ENCODE peak calls at places on chromosomes 4 and X, in seven cellular contexts. J is AG09309, X is AG04449, E is mammary epithelial cell, Y is fibroblast of pulmonary artery, V is breast epithelium, P is GM23338. M is an unnamed sample.

GRCh38 chrX:17046478-17047097 is 100.1 kb downstream of the REPS2 start:
- DNase-seq in J (peak), X (no peak), E (peak), Y (peak), V (no peak), P (peak), M (peak)

GRCh38 chr4:65646136-65646535 is 24.2 kb downstream of the EPHA5 start:
- DNase-seq in J (no peak), X (no peak), E (no peak), Y (no peak), V (no peak), P (no peak), M (no peak)

GRCh38 chr4:20279381-20279780 is 27.7 kb downstream of the SLIT2 start:
- DNase-seq in J (no peak), X (no peak), E (no peak), Y (no peak), V (no peak), P (no peak), M (no peak)

GRCh38 chr4:181830404-181831035 is 412.7 kb upstream of the TENM3 start:
- DNase-seq in J (no peak), X (no peak), E (no peak), Y (no peak), V (no peak), P (no peak), M (no peak)

GRCh38 chr4:153333874-153334273 is 10.6 kb upstream of the MND1 start:
- DNase-seq in J (no peak), X (no peak), E (no peak), Y (no peak), V (no peak), P (no peak), M (no peak)

GRCh38 chrX:25002658-25003015 is 13.1 kb downstream of the ARX start:
- DNase-seq in J (no peak), X (no peak), E (no peak), Y (no peak), V (no peak), P (no peak), M (no peak)

GRCh38 chr4:52197351-52197750 is 146.2 kb downstream of the SPATA18 start:
- DNase-seq in J (no peak), X (no peak), E (no peak), Y (no peak), V (no peak), P (no peak), M (no peak)

GRCh38 chrX:29659911-29660310 is 555.5 kb upstream of the MAGEB2 start:
- DNase-seq in J (no peak), X (no peak), E (no peak), Y (no peak), V (no peak), P (no peak), M (no peak)

GRCh38 chrX:291411-291901 is 10.3 kb downstream of the PLCXD1 start:
- DNase-seq in J (no peak), X (no peak), E (no peak), Y (no peak), V (peak), P (no peak), M (no peak)

GRCh38 chrX:148784859-148785655 is 284.6 kb downstream of the AFF2 start:
- DNase-seq in J (no peak), X (no peak), E (no peak), Y (no peak), V (no peak), P (peak), M (no peak)

GRCh38 chr4:140014284-140014683 is 139.7 kb downstream of the MAML3 start:
- DNase-seq in J (no peak), X (no peak), E (no peak), Y (peak), V (no peak), P (no peak), M (no peak)

GRCh38 chr4:168440442-168441264 is 39.6 kb downstream of the DDX60L start:
- DNase-seq in J (peak), X (no peak), E (peak), Y (peak), V (no peak), P (no peak), M (no peak)

GRCh38 chr4:15890246-15890829 is 48.2 kb downstream of the FGFBP1 start:
- DNase-seq in J (no peak), X (no peak), E (no peak), Y (no peak), V (no peak), P (no peak), M (no peak)

GRCh38 chrX:79618280-79618679 is 251.1 kb upstream of the ITM2A start:
- DNase-seq in J (no peak), X (no peak), E (no peak), Y (no peak), V (no peak), P (no peak), M (no peak)

GRCh38 chr4:101604976-101605375 is 185.6 kb upstream of the BANK1 start:
- DNase-seq in J (no peak), X (no peak), E (no peak), Y (no peak), V (no peak), P (no peak), M (no peak)

GRCh38 chrX:150940844-150941495 is 42.2 kb upstream of the HMGB3 start:
- DNase-seq in J (no peak), X (no peak), E (no peak), Y (no peak), V (no peak), P (no peak), M (no peak)

GRCh38 chr4:2598661-2599654 is 62.5 kb downstream of the FAM193A start:
- DNase-seq in J (no peak), X (no peak), E (no peak), Y (no peak), V (no peak), P (peak), M (no peak)

GRCh38 chr4:14022428-14022827 is 394.9 kb upstream of the BOD1L1 start:
- DNase-seq in J (peak), X (no peak), E (peak), Y (peak), V (no peak), P (no peak), M (no peak)

GRCh38 chr4:103012594-103012993 is 6.9 kb downstream of the SLC9B1 start:
- DNase-seq in J (no peak), X (no peak), E (no peak), Y (no peak), V (no peak), P (no peak), M (no peak)

GRCh38 chr4:172042714-172043114 is 229.5 kb downstream of the GALNTL6 start:
- DNase-seq in J (no peak), X (no peak), E (peak), Y (no peak), V (no peak), P (no peak), M (no peak)

GRCh38 chrX:153878969-153879653 is 6.9 kb downstream of the L1CAM start:
- DNase-seq in J (no peak), X (no peak), E (no peak), Y (no peak), V (no peak), P (peak), M (no peak)

GRCh38 chr4:138741366-138741765 is 274.2 kb upstream of the NOCT start:
- DNase-seq in J (no peak), X (no peak), E (no peak), Y (no peak), V (no peak), P (no peak), M (no peak)

GRCh38 chr4:138741778-138742377 is 273.7 kb upstream of the NOCT start:
- DNase-seq in J (no peak), X (no peak), E (no peak), Y (no peak), V (no peak), P (no peak), M (no peak)

GRCh38 chr4:138734746-138735145 is 280.8 kb upstream of the NOCT start:
- DNase-seq in J (no peak), X (no peak), E (no peak), Y (peak), V (no peak), P (no peak), M (no peak)

DNA sequence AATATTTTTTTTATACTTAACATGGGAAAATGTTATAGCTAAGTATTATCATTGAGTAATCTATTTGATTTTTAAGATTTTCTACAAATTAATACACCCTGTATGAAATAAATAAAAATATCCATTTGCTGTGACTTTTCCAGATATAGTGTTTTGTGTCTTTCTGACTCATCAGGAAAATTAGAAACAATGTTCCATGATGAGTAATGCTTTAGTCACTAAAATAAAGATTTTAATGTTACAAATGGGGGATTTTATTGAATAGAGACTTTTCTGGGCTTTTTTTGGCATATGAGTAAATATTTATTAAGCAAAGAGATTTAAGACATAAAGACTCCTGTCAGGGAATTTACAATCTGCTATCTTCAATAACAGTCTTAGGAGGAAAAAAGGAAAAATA is 279.2 kb upstream of the NOCT start:
- DNase-seq in J (no peak), X (no peak), E (peak), Y (peak), V (no peak), P (no peak), M (no peak)
- TF ChIP-seq CTCF in J (no peak), X (no peak), E (no peak), Y (no peak), V (no peak), P (no peak), M (no peak)

DNA sequence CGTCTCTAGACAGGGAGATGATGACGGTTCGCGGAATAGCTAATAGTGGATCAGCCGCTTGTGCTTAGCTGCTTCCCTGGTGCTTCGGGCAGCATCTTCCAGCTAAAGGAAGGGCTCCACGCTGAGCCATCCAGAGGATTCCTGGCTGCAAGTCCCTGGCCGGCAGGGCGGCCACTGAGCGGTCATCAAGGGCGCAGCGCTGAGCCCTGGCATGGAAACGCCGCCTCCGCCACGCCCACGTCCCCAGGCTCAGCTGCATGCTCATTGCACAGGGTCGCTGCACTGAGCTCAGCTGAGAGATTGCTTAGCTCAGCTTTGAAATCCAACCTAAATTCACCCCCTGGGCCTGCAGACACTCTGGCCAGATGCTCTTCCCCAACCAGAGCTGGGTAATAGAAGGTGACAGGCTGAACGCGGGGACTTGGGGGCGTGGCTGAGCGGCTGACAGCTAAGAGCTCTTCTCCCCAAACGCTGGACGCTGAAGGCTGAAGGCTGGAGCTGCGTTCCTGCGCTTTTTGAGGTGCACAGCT is 118.2 kb upstream of the KIT start:
- DNase-seq in J (no peak), X (no peak), E (no peak), Y (peak), V (peak), P (peak), M (peak)
- TF ChIP-seq CTCF in J (peak), X (peak), E (no peak), Y (no peak), V (no peak), P (no peak), M (no peak)

DNA sequence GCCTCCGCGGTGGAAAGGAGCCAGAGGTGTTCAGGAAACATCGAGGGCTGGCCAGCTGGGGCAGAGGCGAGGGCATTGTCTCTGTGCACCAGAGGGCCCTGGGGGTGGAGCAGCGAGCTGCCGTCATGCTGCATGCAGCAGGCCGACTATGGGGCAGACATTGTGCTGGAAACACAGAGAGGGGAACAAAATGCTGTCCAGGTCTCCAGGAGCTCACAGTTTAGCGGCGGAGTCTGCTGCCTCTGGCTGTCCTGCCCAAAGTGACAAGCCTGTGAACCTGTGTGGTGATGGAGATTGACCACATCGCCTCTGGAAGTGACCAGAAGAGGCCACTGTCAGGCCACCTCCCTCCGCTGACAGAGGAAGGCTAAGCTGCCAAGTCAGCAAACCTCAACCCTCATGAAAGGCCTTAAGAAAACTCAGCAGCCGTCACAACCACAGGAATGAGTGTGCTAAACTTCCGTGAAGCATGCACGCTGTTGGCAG is 20.1 kb upstream of the SASH3 start:
- DNase-seq in J (peak), X (peak), E (peak), Y (peak), V (no peak), P (peak), M (no peak)
- TF ChIP-seq CTCF in J (peak), X (no peak), E (peak), Y (no peak), V (no peak), P (no peak), M (no peak)

GRCh38 chr4:37687666-37688065 is 1.5 kb upstream of the RELL1 start:
- DNase-seq in J (no peak), X (no peak), E (no peak), Y (no peak), V (no peak), P (no peak), M (no peak)
- TF ChIP-seq CTCF in J (no peak), X (no peak), E (no peak), Y (no peak), V (no peak), P (no peak), M (no peak)

DNA sequence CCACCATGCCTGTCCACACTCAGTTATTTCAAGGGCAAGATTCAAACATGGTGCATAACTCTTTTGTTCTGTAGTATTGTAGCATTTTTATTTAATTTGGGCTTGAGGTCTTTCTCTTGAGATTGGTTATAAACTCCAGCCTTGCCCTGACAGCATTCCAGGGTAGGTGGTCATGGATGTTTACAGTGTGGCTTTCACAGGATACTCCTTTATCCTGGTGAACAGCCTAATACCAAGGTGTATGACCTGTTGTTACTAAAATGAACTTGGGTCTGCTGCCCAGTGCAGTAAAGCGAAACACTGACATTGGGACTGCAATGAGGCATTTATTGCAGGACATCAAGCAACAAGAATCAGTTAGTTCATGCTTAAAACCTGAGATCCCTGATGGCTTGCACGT is 434.8 kb downstream of the ANKRD50 start:
- DNase-seq in J (no peak), X (no peak), E (no peak), Y (no peak), V (no peak), P (no peak), M (no peak)
- TF ChIP-seq CTCF in J (no peak), X (no peak), E (no peak), Y (no peak), V (no peak), P (no peak), M (no peak)

GRCh38 chr4:170091069-170091696 is 1.4 kb upstream of the AADAT start:
- DNase-seq in J (no peak), X (no peak), E (no peak), Y (no peak), V (no peak), P (peak), M (no peak)

GRCh38 chr4:170088686-170089085 is 1.1 kb downstream of the AADAT start:
- DNase-seq in J (no peak), X (no peak), E (no peak), Y (no peak), V (no peak), P (no peak), M (no peak)

GRCh38 chr4:170089743-170090666 is at the start of gene AADAT:
- DNase-seq in J (peak), X (no peak), E (peak), Y (peak), V (no peak), P (peak), M (peak)

GRCh38 chr4:170090667-170091052 is 904 bp upstream of the AADAT start:
- DNase-seq in J (no peak), X (no peak), E (peak), Y (peak), V (no peak), P (no peak), M (no peak)

DNA sequence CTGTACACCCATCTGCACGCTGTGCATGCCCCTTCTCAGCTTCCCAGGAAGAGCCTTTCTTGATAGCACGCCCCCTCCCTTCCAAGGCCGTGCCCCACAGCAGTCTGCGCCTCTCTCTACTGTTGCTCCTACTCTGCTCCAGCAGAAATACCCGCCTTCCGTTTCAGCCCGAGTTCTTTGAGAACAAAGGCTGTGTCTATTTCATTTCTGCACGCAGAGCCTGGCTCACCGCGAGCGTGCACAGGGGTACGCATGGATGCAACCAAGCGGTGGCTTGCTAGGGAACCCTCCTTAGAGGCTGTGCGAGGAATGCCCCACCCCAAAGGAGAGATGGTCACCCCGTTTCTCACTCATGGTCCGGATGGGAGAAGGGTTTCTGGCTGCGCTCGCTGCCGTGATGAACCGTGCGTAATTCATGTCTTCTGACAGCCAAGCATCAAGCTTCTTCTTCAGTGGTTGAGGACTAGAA is 448 bp downstream of the AADAT start:
- DNase-seq in J (no peak), X (no peak), E (peak), Y (peak), V (no peak), P (peak), M (no peak)
- TF ChIP-seq CTCF in J (no peak), X (peak), E (no peak), Y (no peak), V (no peak), P (no peak), M (no peak)

DNA sequence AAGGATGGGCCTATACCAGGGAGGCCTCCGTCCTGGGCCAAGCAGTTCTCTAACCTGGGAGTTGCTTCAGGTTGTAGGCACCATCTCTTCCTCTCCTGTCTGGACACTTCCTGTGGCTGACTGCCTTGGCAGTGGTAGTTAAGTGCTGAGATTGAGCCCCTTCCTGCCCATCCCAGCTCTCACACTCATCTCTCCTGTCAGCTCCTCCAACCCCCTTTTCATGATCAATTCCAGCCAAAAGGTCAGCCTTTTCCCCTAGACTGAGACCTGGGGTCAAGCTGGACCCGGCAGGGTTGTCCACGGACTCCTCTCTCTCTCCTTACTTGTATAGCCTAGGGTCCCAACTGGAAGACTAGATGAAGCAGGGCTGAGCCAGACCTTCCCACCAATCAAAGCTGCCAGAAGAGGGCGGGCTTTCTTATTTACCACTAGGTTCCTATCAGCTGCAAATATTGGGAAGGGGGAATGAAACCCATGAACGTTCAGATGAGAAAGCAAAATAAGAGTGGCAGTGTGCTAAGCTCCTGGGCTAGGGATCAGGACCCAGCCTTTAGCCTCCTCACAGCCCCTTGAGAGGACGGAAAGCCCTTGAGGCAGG is 34.5 kb downstream of the KDM5C start:
- DNase-seq in J (no peak), X (no peak), E (no peak), Y (peak), V (no peak), P (peak), M (no peak)
- TF ChIP-seq CTCF in J (peak), X (no peak), E (peak), Y (peak), V (no peak), P (peak), M (no peak)

GRCh38 chrX:18389968-18390367 is 35.4 kb upstream of the CDKL5 start:
- DNase-seq in J (no peak), X (no peak), E (no peak), Y (no peak), V (no peak), P (peak), M (no peak)
- TF ChIP-seq CTCF in J (no peak), X (no peak), E (peak), Y (no peak), V (no peak), P (peak), M (no peak)

GRCh38 chr4:11497212-11497806 is 68.6 kb upstream of the HS3ST1 start:
- DNase-seq in J (no peak), X (no peak), E (peak), Y (no peak), V (no peak), P (peak), M (no peak)
- TF ChIP-seq CTCF in J (no peak), X (no peak), E (peak), Y (no peak), V (no peak), P (peak), M (no peak)

DNA sequence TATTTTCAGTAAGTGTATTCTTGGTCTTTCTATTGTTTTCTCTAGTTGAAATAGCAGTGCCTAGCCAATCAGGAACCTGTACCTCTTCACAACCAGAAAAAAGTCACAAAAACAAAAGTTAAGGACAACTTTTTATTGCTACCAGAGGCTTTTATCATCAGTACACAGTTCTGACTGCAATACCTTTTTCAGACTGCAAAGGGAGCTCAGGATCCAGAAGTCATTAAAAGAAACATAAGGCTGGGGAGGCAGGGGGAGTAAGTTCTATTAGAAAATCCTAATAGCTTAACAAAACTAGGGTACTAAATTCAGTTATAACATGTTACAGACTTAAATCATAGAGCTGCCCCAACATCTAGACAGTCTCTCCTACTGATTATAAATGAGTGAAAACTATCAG is 28.8 kb downstream of the CCNI start:
- DNase-seq in J (no peak), X (no peak), E (no peak), Y (peak), V (no peak), P (peak), M (no peak)
- TF ChIP-seq CTCF in J (peak), X (peak), E (peak), Y (peak), V (peak), P (peak), M (peak)